ENCODE peak calls at places on chromosome 16, in five cellular contexts. K, U, Y, O and B are unnamed samples.

GRCh38 chr16:77790964-77791363 is 2.6 kb downstream of the VAT1L start:
- DNase-seq in K (peak), U (no peak), Y (no peak), O (no peak), B (no peak)

GRCh38 chr16:21610006-21610544 is 10.7 kb downstream of the METTL9 start:
- DNase-seq in K (no peak), U (no peak), Y (no peak), O (no peak), B (no peak)

GRCh38 chr16:81610144-81610842 is 165.7 kb downstream of the CMIP start:
- DNase-seq in K (peak), U (no peak), Y (no peak), O (no peak), B (peak)

GRCh38 chr16:69669577-69669976 is 56.8 kb downstream of the NQO1 start:
- DNase-seq in K (no peak), U (no peak), Y (no peak), O (no peak), B (no peak)

GRCh38 chr16:70687172-70687531 is 1.3 kb upstream of the MTSS2 start:
- DNase-seq in K (no peak), U (no peak), Y (no peak), O (no peak), B (no peak)

GRCh38 chr16:30839523-30840227 is 52.7 kb upstream of the ZNF629 start:
- DNase-seq in K (no peak), U (no peak), Y (no peak), O (no peak), B (no peak)

GRCh38 chr16:57141822-57142631 is 43.8 kb downstream of the PSME3IP1 start:
- DNase-seq in K (no peak), U (no peak), Y (no peak), O (no peak), B (no peak)

GRCh38 chr16:57825298-57826039 is 23.2 kb upstream of the KIFC3 start:
- DNase-seq in K (no peak), U (no peak), Y (no peak), O (no peak), B (no peak)

GRCh38 chr16:84886536-84887090 is 66.8 kb downstream of the CRISPLD2 start:
- DNase-seq in K (no peak), U (no peak), Y (no peak), O (no peak), B (no peak)

GRCh38 chr16:31508706-31509523 is 724 bp upstream of the RUSF1 start:
- DNase-seq in K (peak), U (no peak), Y (no peak), O (no peak), B (no peak)

GRCh38 chr16:84592718-84593117 is 25.2 kb downstream of the COTL1 start:
- DNase-seq in K (no peak), U (no peak), Y (peak), O (no peak), B (no peak)

GRCh38 chr16:20383106-20384029 is 21.2 kb downstream of the PDILT start:
- DNase-seq in K (peak), U (peak), Y (peak), O (peak), B (peak)

GRCh38 chr16:8928467-8928957 is 35.2 kb downstream of the USP7 start:
- DNase-seq in K (peak), U (no peak), Y (no peak), O (no peak), B (peak)

GRCh38 chr16:85307552-85308364 is 195.5 kb upstream of the CIBAR2 start:
- DNase-seq in K (no peak), U (no peak), Y (no peak), O (no peak), B (no peak)

GRCh38 chr16:75580-76501 is 2.2 kb upstream of the MPG start:
- DNase-seq in K (peak), U (no peak), Y (peak), O (no peak), B (peak)

GRCh38 chr16:11977206-11978041 is 890 bp downstream of the SNX29 start:
- DNase-seq in K (peak), U (no peak), Y (no peak), O (peak), B (peak)

GRCh38 chr16:74726736-74727135 is 26.1 kb upstream of the MLKL start:
- DNase-seq in K (no peak), U (no peak), Y (peak), O (peak), B (no peak)

GRCh38 chr16:9798474-9798873 is 383.8 kb downstream of the GRIN2A start:
- DNase-seq in K (no peak), U (no peak), Y (no peak), O (no peak), B (no peak)

GRCh38 chr16:65548470-65548869 is 426.6 kb upstream of the CDH11 start:
- DNase-seq in K (peak), U (no peak), Y (peak), O (no peak), B (no peak)

GRCh38 chr16:24053325-24053946 is 202.7 kb upstream of the CACNG3 start:
- DNase-seq in K (no peak), U (no peak), Y (no peak), O (no peak), B (no peak)

DNA sequence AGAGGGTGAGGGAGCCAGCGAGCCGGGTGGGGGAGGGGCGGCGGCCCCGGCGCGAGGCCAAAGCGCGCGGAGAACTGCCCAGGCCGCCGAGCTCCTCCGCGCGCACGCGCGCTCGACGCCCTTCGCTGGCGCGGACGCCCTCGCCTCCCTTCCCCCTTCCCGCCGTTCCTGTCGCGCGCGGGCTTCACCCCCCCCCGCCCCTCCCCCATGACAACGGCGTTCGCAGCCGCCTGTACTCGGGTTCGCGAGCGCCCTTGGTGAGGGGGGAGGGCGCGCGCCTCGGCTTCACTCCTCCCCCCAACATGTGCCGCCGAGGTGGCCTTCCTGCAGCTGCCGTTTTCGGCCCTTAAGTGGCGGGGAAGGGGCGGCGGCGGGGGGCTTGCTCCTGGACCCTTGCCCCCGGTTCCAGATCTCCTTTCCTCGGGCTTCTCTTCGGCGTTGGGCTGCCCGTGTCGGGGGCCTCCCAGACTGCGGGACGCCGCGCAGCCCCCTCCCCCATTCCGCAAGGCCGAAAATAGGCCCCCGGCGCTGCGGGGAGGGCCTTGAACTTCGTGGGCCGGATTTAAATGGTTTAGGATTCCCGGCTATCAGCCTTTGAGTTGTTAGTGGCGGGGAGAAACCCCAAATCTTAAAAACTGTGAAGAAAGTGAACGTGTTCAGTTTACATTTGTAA is 548 bp downstream of the SRRM2 start:
- DNase-seq in K (peak), U (no peak), Y (no peak), O (no peak), B (peak)
- H2AFZ ChIP-seq in K (peak), U (peak), Y (no peak), O (no peak), B (no peak)

GRCh38 chr16:87592018-87592712 is 10.1 kb upstream of the JPH3 start:
- DNase-seq in K (no peak), U (no peak), Y (no peak), O (no peak), B (no peak)
- H3K18ac ChIP-seq in K (no peak), U (peak), Y (no peak), O (no peak), B (no peak)

GRCh38 chr16:52546291-52546941 is 527 bp downstream of the TOX3 start:
- DNase-seq in K (no peak), U (no peak), Y (peak), O (peak), B (no peak)
- H2BK15ac ChIP-seq in K (no peak), U (peak), Y (no peak), O (no peak), B (no peak)

GRCh38 chr16:54414671-54415070 is 128.1 kb upstream of the IRX3 start:
- DNase-seq in K (no peak), U (no peak), Y (no peak), O (no peak), B (no peak)

GRCh38 chr16:54418903-54419302 is 132.3 kb upstream of the IRX3 start:
- DNase-seq in K (no peak), U (no peak), Y (no peak), O (no peak), B (no peak)

GRCh38 chr16:54421220-54421619 is 134.6 kb upstream of the IRX3 start:
- DNase-seq in K (no peak), U (no peak), Y (no peak), O (no peak), B (no peak)

GRCh38 chr16:54412777-54413455 is 126.3 kb upstream of the IRX3 start:
- DNase-seq in K (no peak), U (no peak), Y (no peak), O (no peak), B (no peak)

DNA sequence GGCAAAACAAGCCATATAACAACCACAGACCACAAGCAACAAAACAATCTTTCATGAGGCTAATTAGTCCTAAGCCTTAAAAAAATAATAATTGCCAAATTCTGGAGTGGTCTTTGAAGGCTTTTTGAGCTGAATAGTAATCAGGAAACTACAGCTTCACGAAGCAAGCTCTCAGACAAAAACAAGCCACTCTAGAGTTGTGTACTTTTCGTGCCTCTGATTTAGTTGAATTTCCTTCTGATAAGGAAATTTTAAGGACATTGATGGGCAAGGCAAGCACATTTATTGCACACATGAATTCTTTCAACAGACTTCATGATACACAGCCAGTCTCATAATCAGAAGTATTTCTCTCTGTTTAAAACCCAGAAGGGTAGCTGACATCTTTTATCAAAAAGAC is 130.8 kb upstream of the IRX3 start:
- DNase-seq in K (no peak), U (no peak), Y (no peak), O (no peak), B (no peak)
- H2AFZ ChIP-seq in K (no peak), U (no peak), Y (no peak), O (no peak), B (no peak)

GRCh38 chr16:14309001-14309886 is 238.1 kb downstream of the MRTFB start:
- DNase-seq in K (peak), U (no peak), Y (peak), O (no peak), B (peak)

GRCh38 chr16:14309906-14310305 is 238.8 kb downstream of the MRTFB start:
- DNase-seq in K (peak), U (no peak), Y (no peak), O (no peak), B (peak)

GRCh38 chr16:14308357-14308723 is 237.2 kb downstream of the MRTFB start:
- DNase-seq in K (no peak), U (no peak), Y (no peak), O (no peak), B (no peak)

GRCh38 chr16:14307623-14308356 is 236.7 kb downstream of the MRTFB start:
- DNase-seq in K (no peak), U (no peak), Y (no peak), O (no peak), B (no peak)

GRCh38 chr16:14310519-14310991 is 239.4 kb downstream of the MRTFB start:
- DNase-seq in K (peak), U (no peak), Y (peak), O (no peak), B (peak)
- H3K18ac ChIP-seq in K (peak), U (peak), Y (no peak), O (peak), B (peak)

DNA sequence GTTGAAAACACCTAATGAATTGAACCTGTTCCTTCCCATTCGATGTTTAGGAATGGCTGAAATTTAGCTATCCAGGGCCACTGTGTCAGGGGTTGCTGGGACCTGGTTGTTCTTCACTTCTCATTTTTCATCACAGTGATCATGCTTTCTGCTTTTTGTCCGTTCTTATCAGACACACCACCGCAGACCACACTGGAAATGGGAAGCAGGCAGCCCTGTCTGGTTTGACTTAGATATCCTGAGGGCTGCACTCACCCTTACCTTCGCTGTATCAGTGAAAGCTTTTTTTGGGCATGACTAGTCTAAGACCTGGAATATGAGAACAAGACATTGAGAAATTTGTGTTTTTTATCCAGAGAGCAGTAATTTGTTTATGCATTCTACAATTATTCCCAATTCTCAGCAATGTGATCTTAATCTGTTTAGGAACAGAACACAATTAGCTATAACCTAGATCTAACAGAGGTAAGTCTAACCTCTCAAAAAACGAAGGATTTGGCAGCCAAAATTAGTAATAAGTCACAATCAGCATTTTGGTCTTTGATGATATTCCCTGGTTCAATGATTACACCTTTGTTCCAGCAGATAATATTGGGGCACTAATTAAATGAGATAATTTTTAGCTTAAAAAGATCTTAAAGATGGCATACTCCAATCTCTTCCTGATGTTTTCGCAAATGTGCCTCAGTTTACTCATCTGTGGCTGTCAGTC is 126.0 kb upstream of the GOT2 start:
- DNase-seq in K (no peak), U (no peak), Y (no peak), O (no peak), B (no peak)
- H2BK15ac ChIP-seq in K (no peak), U (no peak), Y (no peak), O (no peak), B (no peak)

GRCh38 chr16:87569601-87570559 is 32.4 kb upstream of the JPH3 start:
- DNase-seq in K (no peak), U (no peak), Y (no peak), O (no peak), B (no peak)

GRCh38 chr16:87571868-87572244 is 30.5 kb upstream of the JPH3 start:
- DNase-seq in K (no peak), U (no peak), Y (no peak), O (no peak), B (no peak)

GRCh38 chr16:87570938-87571867 is 31.1 kb upstream of the JPH3 start:
- DNase-seq in K (peak), U (no peak), Y (peak), O (peak), B (peak)

GRCh38 chr16:87572959-87573358 is 29.3 kb upstream of the JPH3 start:
- DNase-seq in K (no peak), U (no peak), Y (no peak), O (no peak), B (no peak)

GRCh38 chr16:87570564-87570937 is 31.8 kb upstream of the JPH3 start:
- DNase-seq in K (no peak), U (no peak), Y (no peak), O (no peak), B (no peak)
- H2AFZ ChIP-seq in K (no peak), U (no peak), Y (no peak), O (peak), B (no peak)

GRCh38 chr16:67151431-67152097 is 766 bp upstream of the B3GNT9 start:
- DNase-seq in K (no peak), U (no peak), Y (no peak), O (no peak), B (peak)

GRCh38 chr16:67149276-67150057 is 1.3 kb downstream of the B3GNT9 start:
- DNase-seq in K (no peak), U (no peak), Y (peak), O (peak), B (no peak)

GRCh38 chr16:67150058-67150832 is 553 bp downstream of the B3GNT9 start:
- DNase-seq in K (peak), U (no peak), Y (peak), O (peak), B (peak)

GRCh38 chr16:67148656-67149275 is 2.0 kb downstream of the B3GNT9 start:
- DNase-seq in K (no peak), U (no peak), Y (no peak), O (no peak), B (no peak)

DNA sequence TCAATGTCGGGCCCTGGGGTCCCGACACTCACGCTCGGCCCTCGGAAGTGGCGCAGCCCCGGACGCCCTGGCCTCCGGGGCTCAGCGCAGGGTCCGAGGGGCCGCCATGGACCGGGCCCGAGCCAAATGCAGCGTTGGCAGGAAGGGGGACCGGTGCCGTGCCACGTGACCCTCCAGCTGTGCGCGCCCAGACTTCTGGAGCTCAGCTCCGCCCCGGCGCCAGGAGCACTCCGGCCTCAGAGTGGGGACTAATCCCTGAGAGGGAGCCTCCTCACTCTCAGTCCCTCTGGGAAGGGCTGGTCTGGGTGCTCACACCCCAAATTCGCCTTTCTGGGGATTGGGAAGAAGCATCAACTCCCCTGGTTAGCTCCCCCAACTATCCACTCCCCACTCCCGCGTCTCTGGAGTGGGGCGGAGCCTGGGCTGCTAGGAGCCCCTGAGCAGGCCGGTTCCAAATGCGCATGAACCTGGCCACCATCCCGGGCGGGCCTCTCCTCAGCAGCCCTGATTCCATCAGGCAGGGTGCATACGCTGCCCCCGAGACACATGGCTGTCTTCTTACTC is at the start of gene B3GNT9:
- DNase-seq in K (peak), U (no peak), Y (peak), O (peak), B (peak)
- H3K18ac ChIP-seq in K (peak), U (peak), Y (peak), O (peak), B (peak)

GRCh38 chr16:7397901-7398300 is 65.3 kb downstream of the RBFOX1 start:
- DNase-seq in K (no peak), U (no peak), Y (no peak), O (no peak), B (no peak)
- H2BK15ac ChIP-seq in K (no peak), U (no peak), Y (no peak), O (no peak), B (no peak)